ENCODE peak calls at places on chromosomes 13 and 19, in nine cellular contexts. J is cardiac muscle cell; F is foreskin keratinocyte; M is fibroblast of pulmonary artery; B is GM23338; S is PC-3; Z is CD4-positive, alpha-beta T cell; A is GM06990; D is suprapubic skin. Y is an unnamed sample.

GRCh38 chr19:12933287-12934072 is at the start of gene FARSA:
- DNase-seq in Z (peak), B (peak), M (peak), S (peak), F (peak), J (peak), A (peak), D (peak), Y (peak)

GRCh38 chr13:34926513-34926912 is 15.6 kb upstream of the NBEA start:
- DNase-seq in B (peak), A (no peak), J (peak), M (peak), F (peak), D (no peak), Z (no peak), S (peak), Y (no peak)

GRCh38 chr13:113179374-113180230 is 21.2 kb downstream of the PROZ start:
- DNase-seq in S (no peak), A (no peak), F (no peak), M (no peak), D (no peak), B (no peak), J (peak), Z (no peak), Y (no peak)

GRCh38 chr13:102580552-102581169 is 16.1 kb upstream of the TPP2 start:
- DNase-seq in Z (no peak), F (no peak), A (peak), D (no peak), S (peak), B (peak), M (peak), J (peak), Y (no peak)

GRCh38 chr19:38478273-38478971 is 44.9 kb downstream of the RYR1 start:
- DNase-seq in S (peak), J (peak), B (peak), F (no peak), Z (no peak), M (peak), A (no peak), D (no peak), Y (no peak)

GRCh38 chr19:34841780-34842179 is 68.8 kb upstream of the ZNF599 start:
- DNase-seq in Z (no peak), S (no peak), F (no peak), B (peak), A (no peak), D (no peak), M (no peak), J (no peak), Y (no peak)

GRCh38 chr13:111526922-111527321 is 206.5 kb downstream of the TEX29 start:
- DNase-seq in A (no peak), Z (no peak), B (no peak), F (no peak), S (no peak), M (no peak), D (no peak), J (no peak), Y (no peak)

GRCh38 chr13:74644239-74644638 is 510.0 kb upstream of the KLF12 start:
- DNase-seq in Z (no peak), F (no peak), A (no peak), J (no peak), M (peak), D (no peak), B (no peak), S (no peak), Y (no peak)

GRCh38 chr13:36997716-36998427 is 1.3 kb downstream of the ALG5 start:
- DNase-seq in M (no peak), D (no peak), F (no peak), J (no peak), A (no peak), S (no peak), Z (no peak), B (no peak), Y (no peak)

GRCh38 chr19:45469835-45470146 is 2.0 kb downstream of the FOSB start:
- DNase-seq in S (no peak), M (no peak), D (no peak), A (no peak), Z (no peak), B (peak), F (no peak), J (peak), Y (no peak)

GRCh38 chr13:36297600-36298338 is at the start of gene CCDC169:
- DNase-seq in M (peak), D (peak), J (peak), F (no peak), A (peak), B (peak), Z (peak), S (peak), Y (peak)

GRCh38 chr13:78680611-78681010 is 21.7 kb upstream of the OBI1 start:
- DNase-seq in S (peak), M (no peak), B (no peak), F (no peak), A (no peak), D (no peak), Z (no peak), J (no peak), Y (no peak)

GRCh38 chr13:79522583-79522982 is 41.6 kb downstream of the NDFIP2 start:
- DNase-seq in D (no peak), S (peak), A (peak), M (peak), J (no peak), Z (no peak), B (no peak), F (no peak), Y (no peak)

GRCh38 chr13:21813844-21814243 is 143.0 kb downstream of the FGF9 start:
- DNase-seq in M (no peak), F (no peak), S (no peak), A (no peak), Z (no peak), D (no peak), J (no peak), B (no peak), Y (no peak)

GRCh38 chr19:35154535-35155406 is at the start of gene FXYD5:
- DNase-seq in Z (peak), M (peak), F (no peak), D (peak), A (peak), S (peak), J (no peak), B (peak), Y (no peak)

GRCh38 chr13:111667757-111668156 is 347.3 kb downstream of the TEX29 start:
- DNase-seq in M (no peak), F (no peak), Z (no peak), S (no peak), D (no peak), A (no peak), J (no peak), B (no peak), Y (no peak)

GRCh38 chr13:34076943-34077703 is 259.2 kb downstream of the RFC3 start:
- DNase-seq in Z (no peak), F (no peak), A (no peak), D (no peak), B (peak), S (peak), J (peak), M (peak), Y (no peak)

GRCh38 chr19:12596927-12597548 is 13.6 kb downstream of the ZNF490 start:
- DNase-seq in Z (no peak), J (no peak), F (no peak), D (no peak), M (no peak), B (peak), A (no peak), S (no peak), Y (peak)

GRCh38 chr19:42657551-42657950 is 62.8 kb upstream of the CEACAM8 start:
- DNase-seq in Z (no peak), F (peak), M (peak), D (no peak), A (no peak), S (no peak), J (no peak), B (no peak), Y (no peak)

GRCh38 chr19:12721656-12722565 is 1.8 kb downstream of the TNPO2 start:
- DNase-seq in M (peak), D (peak), A (peak), S (peak), B (peak), Z (no peak), J (peak), F (no peak), Y (peak)

GRCh38 chr19:20660473-20660872 is 898 bp downstream of the ZNF626 start:
- DNase-seq in B (peak), A (no peak), S (no peak), D (no peak), Z (no peak), F (peak), M (peak), J (peak), Y (no peak)

GRCh38 chr13:106796280-106797047 is 228.5 kb upstream of the ARGLU1 start:
- DNase-seq in F (no peak), A (peak), D (no peak), M (no peak), J (no peak), S (no peak), B (peak), Z (no peak), Y (no peak)

GRCh38 chr13:109790951-109791605 is 4.7 kb upstream of the IRS2 start:
- DNase-seq in B (peak), D (no peak), S (peak), F (no peak), M (peak), J (peak), Z (no peak), A (no peak), Y (no peak)

GRCh38 chr19:6952956-6953355 is 65.6 kb downstream of the ADGRE1 start:
- DNase-seq in Z (no peak), M (no peak), F (no peak), S (no peak), A (no peak), B (no peak), D (no peak), J (no peak), Y (no peak)

GRCh38 chr19:6948884-6949283 is 61.5 kb downstream of the ADGRE1 start:
- DNase-seq in J (no peak), B (no peak), F (no peak), A (no peak), D (no peak), M (no peak), Z (no peak), S (no peak), Y (no peak)

GRCh38 chr19:6945733-6946132 is 58.4 kb downstream of the ADGRE1 start:
- DNase-seq in Z (no peak), S (no peak), D (no peak), B (no peak), F (no peak), M (no peak), J (no peak), A (no peak), Y (no peak)

DNA sequence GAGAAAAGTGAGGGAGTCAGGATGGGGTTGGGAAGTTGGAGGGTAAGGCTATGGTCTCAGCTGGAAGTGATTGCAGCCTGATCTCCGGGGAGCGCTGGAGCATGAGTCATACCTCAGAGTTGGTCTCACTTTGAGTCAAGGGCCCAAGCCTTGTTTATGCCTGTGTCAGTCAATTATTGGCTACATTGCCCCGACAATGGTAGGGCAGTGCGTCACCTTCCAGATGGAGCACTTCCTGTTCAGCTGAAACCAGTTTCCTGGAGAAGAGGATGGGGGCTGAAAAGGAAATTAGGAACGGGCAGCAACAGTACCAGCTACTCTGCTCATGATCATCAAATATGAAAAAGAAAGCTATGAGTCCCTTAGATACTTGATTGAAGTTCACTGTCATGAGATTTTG is 60.4 kb downstream of the ADGRE1 start:
- DNase-seq in M (peak), J (no peak), Z (no peak), F (no peak), D (no peak), S (peak), A (peak), B (no peak), Y (no peak)
- TF ChIP-seq CTCF in M (no peak), J (no peak), Z (no peak), F (no peak), D (no peak), S (no peak), A (no peak), B (no peak), Y (no peak)

GRCh38 chr13:95734124-95734523 is 57.2 kb downstream of the DNAJC3 start:
- DNase-seq in D (no peak), A (no peak), B (no peak), J (no peak), M (no peak), Z (no peak), S (no peak), F (no peak), Y (no peak)
- TF ChIP-seq CTCF in D (no peak), A (no peak), B (no peak), J (no peak), M (no peak), Z (no peak), S (no peak), F (no peak), Y (no peak)

DNA sequence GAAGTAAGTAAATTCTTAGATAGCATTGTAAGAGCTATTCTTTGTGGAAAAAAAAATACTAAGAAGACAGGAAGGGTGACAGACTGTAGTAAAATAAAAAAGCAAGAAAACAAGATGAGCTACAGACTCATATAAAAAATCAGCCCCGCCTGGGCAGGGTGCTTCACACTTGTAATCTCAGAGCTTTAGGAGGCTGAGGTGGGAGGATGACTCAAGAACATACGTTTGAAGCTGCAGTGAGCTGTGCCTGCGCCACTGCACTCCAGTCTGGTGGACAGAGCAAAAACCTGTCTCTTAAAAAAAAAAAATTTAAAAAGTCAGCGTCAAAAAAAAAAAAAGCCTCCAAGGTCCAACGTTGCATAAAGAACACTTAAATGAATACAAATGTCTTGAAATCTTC is 102.1 kb downstream of the VWA8 start:
- DNase-seq in Z (no peak), F (no peak), D (no peak), M (no peak), A (no peak), B (no peak), J (no peak), S (no peak), Y (no peak)
- TF ChIP-seq CTCF in Z (no peak), F (no peak), D (no peak), M (no peak), A (no peak), B (no peak), J (no peak), S (no peak), Y (no peak)

DNA sequence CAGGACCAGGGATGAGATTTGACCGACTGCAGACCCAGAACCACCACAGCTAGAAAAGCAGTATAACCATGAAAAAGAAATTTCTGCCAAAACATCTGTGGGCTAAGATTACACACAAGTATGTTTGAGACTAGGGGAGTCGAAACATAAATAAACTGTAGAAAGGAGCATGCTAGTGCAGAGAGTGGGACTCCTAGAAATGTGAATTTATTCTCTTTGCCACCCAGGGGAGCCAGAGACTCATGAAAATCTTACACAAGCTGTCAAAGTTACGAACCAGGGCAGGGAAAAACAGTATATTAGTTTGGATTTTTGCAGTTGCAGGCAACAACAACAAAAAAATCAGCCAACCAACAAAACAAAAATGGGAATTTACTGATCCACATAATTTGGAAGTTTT is 12.3 kb upstream of the HSPH1 start:
- DNase-seq in M (peak), S (peak), J (no peak), B (no peak), D (no peak), F (no peak), Z (no peak), A (no peak), Y (no peak)
- TF ChIP-seq CTCF in M (peak), S (peak), J (peak), B (peak), D (no peak), F (peak), Z (no peak), A (no peak), Y (peak)

DNA sequence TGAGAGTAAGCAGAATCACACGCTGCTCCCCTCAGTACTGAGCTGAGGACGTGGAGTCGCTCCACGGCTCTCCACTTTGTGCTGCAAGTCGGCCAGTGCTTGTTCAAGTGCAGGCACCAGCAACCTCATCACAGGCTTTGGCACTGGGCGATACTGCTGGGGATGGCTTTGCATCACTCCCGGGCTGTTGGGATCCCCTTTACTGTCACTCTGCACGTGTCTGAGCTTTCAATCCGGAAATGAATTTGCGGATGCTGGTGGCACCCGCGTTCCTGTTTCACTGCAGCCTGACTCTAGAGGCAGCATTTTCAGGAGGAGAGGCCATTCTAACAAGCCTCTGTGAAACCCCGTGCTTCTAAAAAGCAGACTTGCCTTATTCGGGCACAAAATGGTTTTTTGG is 19.1 kb downstream of the SMARCA4 start:
- DNase-seq in J (no peak), D (no peak), S (no peak), F (no peak), M (no peak), B (no peak), A (no peak), Z (no peak), Y (no peak)
- TF ChIP-seq CTCF in J (no peak), D (no peak), S (no peak), F (no peak), M (no peak), B (no peak), A (no peak), Z (no peak), Y (no peak)

DNA sequence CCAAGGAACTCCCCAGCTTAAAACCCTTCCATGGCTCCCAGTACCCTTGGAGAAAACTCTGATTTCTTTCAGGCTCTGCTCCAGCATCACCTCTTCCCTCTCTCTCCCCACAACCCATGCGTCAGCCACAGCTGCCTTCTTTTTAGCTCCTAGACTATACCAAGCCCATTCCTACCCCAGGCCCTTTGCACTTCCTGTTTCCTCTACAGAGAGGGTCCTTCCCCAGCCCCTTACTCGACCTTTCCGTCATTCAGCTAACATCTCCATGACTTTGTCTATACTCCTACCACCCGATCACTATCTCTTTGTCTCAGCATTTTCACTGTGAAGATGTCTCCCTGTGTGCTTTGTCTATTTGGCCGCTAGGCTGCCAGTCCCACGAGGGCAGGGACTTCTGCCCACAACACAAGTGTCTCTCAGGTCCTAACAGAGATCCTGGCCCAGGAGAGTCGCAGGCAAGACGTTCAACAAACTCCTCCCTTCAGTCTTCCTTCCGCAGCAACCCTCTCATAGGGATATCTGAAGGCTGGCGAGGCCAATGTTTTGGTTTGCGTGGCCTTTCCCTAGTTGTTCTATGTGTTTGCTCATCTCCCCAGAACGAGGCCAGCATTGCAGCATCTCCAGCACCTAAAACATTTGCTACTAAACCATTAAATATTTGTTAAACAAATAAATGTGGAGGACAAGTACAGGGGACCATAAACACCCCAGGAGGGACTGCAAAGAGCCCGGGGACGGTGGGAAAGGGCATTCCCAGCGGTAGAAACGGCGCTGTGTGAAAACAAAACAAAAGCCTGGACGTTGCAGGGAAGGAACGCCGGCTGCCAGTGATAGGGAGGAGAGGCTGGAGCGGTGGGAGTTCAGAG is 816 bp downstream of the CCNP start:
- DNase-seq in Z (no peak), B (peak), M (no peak), S (no peak), F (no peak), D (no peak), J (no peak), A (no peak), Y (no peak)
- TF ChIP-seq CTCF in Z (no peak), B (no peak), M (no peak), S (no peak), F (no peak), D (no peak), J (no peak), A (peak), Y (no peak)

DNA sequence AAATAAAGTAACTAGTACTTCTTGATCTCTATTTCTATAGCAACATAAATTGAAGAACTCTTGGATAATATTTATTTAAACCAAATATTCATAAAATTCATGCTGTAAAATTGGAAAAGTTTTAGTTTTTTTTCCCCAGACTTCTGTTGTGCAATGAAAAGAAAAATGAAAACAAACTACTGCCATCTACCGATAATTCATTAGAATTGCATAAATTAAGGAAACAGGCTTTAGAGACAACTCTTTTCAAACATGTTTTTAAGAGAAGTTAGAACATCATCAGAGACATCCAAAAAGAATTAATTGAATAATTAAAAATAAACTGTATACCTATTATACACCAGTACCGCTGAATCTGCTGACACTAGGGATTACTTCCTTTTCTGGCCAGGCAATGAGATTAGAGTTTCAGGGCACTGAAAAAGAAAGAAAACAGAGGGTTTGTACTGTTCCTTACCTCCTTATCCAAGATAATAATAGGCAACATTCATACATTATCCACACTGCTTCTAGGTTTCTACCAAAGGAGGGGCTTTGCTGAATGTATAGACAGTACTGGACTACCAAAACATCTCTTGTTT is 4.9 kb downstream of the CCDC122 start:
- DNase-seq in B (peak), F (no peak), A (peak), M (peak), Z (no peak), J (peak), D (no peak), S (peak), Y (no peak)
- TF ChIP-seq CTCF in B (no peak), F (peak), A (peak), M (peak), Z (peak), J (peak), D (peak), S (peak), Y (peak)

Y was measured in type B pancreatic cell.